ENCODE peak calls at places on chromosomes 1 and 21, in seven cellular contexts. One of them, this sample, is unnamed. For H3K27me3 and H3K9me3, the result is how much of the 10 kb centered on the place peaks cover.

GRCh38 chr1:3459940-3460652 is 5.6 kb downstream of the ARHGEF16 start:
- DNase-seq in Peyer's patch: peak
- DNase-seq in PC-9: peak
- DNase-seq in heart right ventricle: peak
- DNase-seq in CD4-positive, alpha-beta T cell: no peak
- DNase-seq in ovary: no peak
- DNase-seq in cardiac muscle cell: no peak
- DNase-seq in this sample: no peak

GRCh38 chr1:51636191-51636590 is 19.3 kb downstream of the OSBPL9 start:
- DNase-seq in Peyer's patch: no peak
- DNase-seq in ovary: no peak
- DNase-seq in CD4-positive, alpha-beta T cell: no peak
- DNase-seq in heart right ventricle: no peak
- DNase-seq in cardiac muscle cell: no peak
- DNase-seq in PC-9: no peak
- DNase-seq in this sample: no peak

GRCh38 chr1:178938959-178939317 is 68.1 kb upstream of the ANGPTL1 start:
- DNase-seq in PC-9: no peak
- DNase-seq in CD4-positive, alpha-beta T cell: no peak
- DNase-seq in ovary: peak
- DNase-seq in heart right ventricle: peak
- DNase-seq in Peyer's patch: no peak
- DNase-seq in cardiac muscle cell: peak
- DNase-seq in this sample: peak

GRCh38 chr1:47972864-47973437 is 24.2 kb downstream of the TRABD2B start:
- DNase-seq in ovary: no peak
- DNase-seq in cardiac muscle cell: no peak
- DNase-seq in CD4-positive, alpha-beta T cell: no peak
- DNase-seq in heart right ventricle: no peak
- DNase-seq in Peyer's patch: no peak
- DNase-seq in PC-9: no peak
- DNase-seq in this sample: no peak

GRCh38 chr1:162193815-162194214 is 124.3 kb downstream of the NOS1AP start:
- DNase-seq in ovary: no peak
- DNase-seq in cardiac muscle cell: no peak
- DNase-seq in heart right ventricle: no peak
- DNase-seq in Peyer's patch: no peak
- DNase-seq in PC-9: no peak
- DNase-seq in CD4-positive, alpha-beta T cell: no peak
- DNase-seq in this sample: peak

GRCh38 chr1:154972517-154973343 is 1.8 kb upstream of the CKS1B start:
- DNase-seq in ovary: no peak
- DNase-seq in CD4-positive, alpha-beta T cell: no peak
- DNase-seq in Peyer's patch: peak
- DNase-seq in PC-9: peak
- DNase-seq in cardiac muscle cell: peak
- DNase-seq in heart right ventricle: peak
- DNase-seq in this sample: peak

GRCh38 chr1:53112271-53112774 is 30.1 kb downstream of the SLC1A7 start:
- DNase-seq in CD4-positive, alpha-beta T cell: no peak
- DNase-seq in ovary: no peak
- DNase-seq in heart right ventricle: no peak
- DNase-seq in PC-9: no peak
- DNase-seq in Peyer's patch: no peak
- DNase-seq in cardiac muscle cell: peak
- DNase-seq in this sample: no peak

GRCh38 chr1:243234978-243235657 is 20.0 kb downstream of the CEP170 start:
- DNase-seq in heart right ventricle: no peak
- DNase-seq in PC-9: no peak
- DNase-seq in Peyer's patch: no peak
- DNase-seq in ovary: no peak
- DNase-seq in CD4-positive, alpha-beta T cell: no peak
- DNase-seq in cardiac muscle cell: peak
- DNase-seq in this sample: no peak

GRCh38 chr1:58618303-58618702 is 41.3 kb upstream of the TACSTD2 start:
- DNase-seq in heart right ventricle: no peak
- DNase-seq in PC-9: peak
- DNase-seq in CD4-positive, alpha-beta T cell: no peak
- DNase-seq in ovary: no peak
- DNase-seq in Peyer's patch: no peak
- DNase-seq in cardiac muscle cell: peak
- DNase-seq in this sample: no peak

GRCh38 chr1:153928776-153929432 is 6.1 kb upstream of the GATAD2B start:
- DNase-seq in heart right ventricle: no peak
- DNase-seq in CD4-positive, alpha-beta T cell: no peak
- DNase-seq in cardiac muscle cell: peak
- DNase-seq in PC-9: no peak
- DNase-seq in Peyer's patch: no peak
- DNase-seq in ovary: no peak
- DNase-seq in this sample: no peak

GRCh38 chr21:35982717-35983116 is 77.6 kb downstream of the SETD4 start:
- DNase-seq in CD4-positive, alpha-beta T cell: no peak
- DNase-seq in cardiac muscle cell: no peak
- DNase-seq in heart right ventricle: no peak
- DNase-seq in Peyer's patch: no peak
- DNase-seq in ovary: no peak
- DNase-seq in PC-9: no peak
- DNase-seq in this sample: no peak

DNA sequence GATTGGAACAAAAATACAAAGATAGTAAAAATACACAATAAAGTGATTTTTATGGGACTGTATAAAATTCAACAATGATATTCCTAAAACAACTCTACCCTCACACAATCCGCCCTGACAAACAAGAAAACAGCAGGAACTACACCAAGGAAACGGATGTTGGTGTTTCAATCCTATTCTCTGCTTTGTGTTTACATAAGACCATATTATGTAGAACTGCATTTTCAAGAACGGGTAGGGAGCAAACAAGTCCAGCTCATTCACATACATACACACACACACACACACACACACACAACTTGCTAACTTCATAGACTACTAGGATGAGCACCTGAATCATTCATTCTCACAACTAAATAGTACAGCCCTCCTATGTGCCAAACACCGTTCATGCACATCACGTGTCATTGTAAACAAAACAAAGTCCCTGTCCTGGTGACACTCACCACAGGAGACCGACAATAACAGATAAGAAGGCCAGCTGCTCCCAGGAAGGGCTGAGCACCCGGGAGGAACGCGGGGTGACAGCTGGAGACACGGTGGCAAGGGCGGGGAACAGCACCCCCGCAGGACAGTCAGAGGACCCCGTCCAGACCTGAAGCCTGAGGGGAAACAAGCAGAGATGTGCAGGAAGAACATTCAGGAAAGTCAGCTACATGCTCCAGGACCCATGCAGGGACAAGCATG is 43.0 kb downstream of the NPHP4 start:
- DNase-seq in CD4-positive, alpha-beta T cell: no peak
- DNase-seq in cardiac muscle cell: no peak
- DNase-seq in ovary: no peak
- DNase-seq in PC-9: no peak
- DNase-seq in heart right ventricle: no peak
- DNase-seq in Peyer's patch: peak
- DNase-seq in this sample: no peak
- TF ChIP-seq CTCF in CD4-positive, alpha-beta T cell: no peak
- TF ChIP-seq CTCF in cardiac muscle cell: peak
- TF ChIP-seq CTCF in ovary: no peak
- TF ChIP-seq CTCF in PC-9: no peak
- TF ChIP-seq CTCF in heart right ventricle: no peak
- TF ChIP-seq CTCF in Peyer's patch: peak
- TF ChIP-seq CTCF in this sample: no peak

GRCh38 chr1:233907139-233907538 is 2.7 kb downstream of the SLC35F3 start:
- DNase-seq in CD4-positive, alpha-beta T cell: no peak
- DNase-seq in ovary: no peak
- DNase-seq in heart right ventricle: no peak
- DNase-seq in Peyer's patch: no peak
- DNase-seq in PC-9: no peak
- DNase-seq in cardiac muscle cell: no peak
- DNase-seq in this sample: no peak
- H3K27me3 ChIP-seq in CD4-positive, alpha-beta T cell: under half
- H3K27me3 ChIP-seq in ovary: under half
- H3K27me3 ChIP-seq in heart right ventricle: half or more
- H3K27me3 ChIP-seq in Peyer's patch: under half
- H3K27me3 ChIP-seq in PC-9: under half
- H3K27me3 ChIP-seq in cardiac muscle cell: half or more
- H3K27me3 ChIP-seq in this sample: half or more

DNA sequence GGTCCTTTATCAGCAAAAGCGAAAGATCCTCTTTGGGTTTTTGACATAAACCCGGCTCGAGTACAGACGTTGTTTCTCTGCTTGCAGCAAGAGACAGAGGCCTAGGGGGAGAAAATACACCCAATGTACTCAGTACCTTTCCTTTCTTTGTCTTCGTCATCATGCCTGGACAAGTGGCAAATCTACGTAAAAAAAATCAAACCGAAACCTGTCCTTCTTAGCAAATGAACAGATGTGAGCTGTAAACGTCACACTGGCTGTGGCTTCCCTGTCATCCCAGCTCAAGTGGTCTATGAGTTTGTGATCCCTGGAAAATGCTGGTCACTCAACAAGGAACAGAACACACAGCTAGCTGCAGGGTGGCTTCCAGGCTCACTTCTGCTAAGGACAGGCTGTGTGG is 39.9 kb downstream of the STPG1 start:
- DNase-seq in cardiac muscle cell: no peak
- DNase-seq in CD4-positive, alpha-beta T cell: no peak
- DNase-seq in ovary: no peak
- DNase-seq in Peyer's patch: no peak
- DNase-seq in heart right ventricle: no peak
- DNase-seq in PC-9: no peak
- DNase-seq in this sample: no peak
- H3K9me3 ChIP-seq in cardiac muscle cell: under half
- H3K9me3 ChIP-seq in CD4-positive, alpha-beta T cell: under half
- H3K9me3 ChIP-seq in ovary: under half
- H3K9me3 ChIP-seq in Peyer's patch: under half
- H3K9me3 ChIP-seq in heart right ventricle: under half
- H3K9me3 ChIP-seq in PC-9: under half
- H3K9me3 ChIP-seq in this sample: under half

DNA sequence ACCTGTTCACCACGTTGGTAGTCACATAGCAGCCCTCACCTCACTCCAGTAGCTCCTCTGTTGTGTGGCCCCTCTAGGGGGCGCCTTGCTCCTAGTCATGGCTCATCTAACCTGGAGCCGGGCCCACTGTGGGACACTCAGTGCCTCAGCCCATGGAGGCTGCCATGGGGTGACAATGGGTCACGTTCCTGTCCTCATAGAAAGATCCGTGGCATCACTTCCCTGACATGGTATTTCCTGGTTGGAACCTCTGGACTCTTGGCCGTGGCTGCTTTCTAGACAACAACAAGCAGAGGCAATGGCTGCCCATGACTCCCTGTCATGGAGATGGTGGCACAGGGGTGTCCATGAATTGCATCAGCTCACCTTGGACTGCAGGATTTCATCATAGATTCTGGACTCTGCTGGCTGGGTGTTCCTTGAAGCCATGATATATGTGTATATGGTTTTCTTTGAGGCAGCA is 27.5 kb upstream of the SLAMF6 start:
- DNase-seq in Peyer's patch: no peak
- DNase-seq in cardiac muscle cell: no peak
- DNase-seq in CD4-positive, alpha-beta T cell: peak
- DNase-seq in ovary: no peak
- DNase-seq in heart right ventricle: peak
- DNase-seq in PC-9: no peak
- DNase-seq in this sample: no peak
- TF ChIP-seq CTCF in Peyer's patch: no peak
- TF ChIP-seq CTCF in cardiac muscle cell: no peak
- TF ChIP-seq CTCF in CD4-positive, alpha-beta T cell: peak
- TF ChIP-seq CTCF in ovary: no peak
- TF ChIP-seq CTCF in heart right ventricle: no peak
- TF ChIP-seq CTCF in PC-9: no peak
- TF ChIP-seq CTCF in this sample: no peak